ENCODE peak calls at places on chromosomes 13 and 19, in seven cellular contexts. G, P, E, K, L, V and F are unnamed samples.

GRCh38 chr13:46101488-46102289 is 3.1 kb downstream of the CPB2 start:
- DNase-seq in G (no peak), P (peak; percentile 69), E (no peak), K (no peak), L (no peak), V (no peak), F (no peak)

GRCh38 chr13:41580345-41580744 is 123.0 kb downstream of the RGCC start:
- DNase-seq in G (no peak), P (no peak), E (no peak), K (no peak), L (no peak), V (no peak), F (no peak)

GRCh38 chr19:16185925-16186234 is 670 bp downstream of the FAM32A start:
- DNase-seq in G (no peak), P (no peak), E (no peak), K (no peak), L (no peak), V (no peak), F (no peak)

GRCh38 chr13:36418022-36418805 is 14.1 kb upstream of the CCNA1 start:
- DNase-seq in G (peak; percentile 77), P (no peak), E (no peak), K (no peak), L (no peak), V (no peak), F (peak; percentile 22)

GRCh38 chr13:99086869-99087129 is 108.9 kb upstream of the DOCK9 start:
- DNase-seq in G (peak; percentile 15), P (no peak), E (no peak), K (no peak), L (no peak), V (peak; percentile 55), F (no peak)

GRCh38 chr19:33621811-33622504 is at the start of gene CHST8:
- DNase-seq in G (peak; percentile 6), P (peak; percentile 52), E (no peak), K (peak; percentile 41), L (peak; percentile 42), V (peak; percentile 67), F (no peak)

GRCh38 chr13:85910962-85911361 is 111.7 kb upstream of the SLITRK6 start:
- DNase-seq in G (no peak), P (no peak), E (no peak), K (no peak), L (no peak), V (no peak), F (no peak)

GRCh38 chr13:86918682-86919081 is 752.5 kb upstream of the SLITRK5 start:
- DNase-seq in G (no peak), P (no peak), E (no peak), K (no peak), L (no peak), V (no peak), F (no peak)

GRCh38 chr13:106354961-106355360 is 180.5 kb downstream of the EFNB2 start:
- DNase-seq in G (no peak), P (no peak), E (no peak), K (no peak), L (no peak), V (no peak), F (no peak)

GRCh38 chr13:39952244-39953233 is 297.1 kb downstream of the COG6 start:
- DNase-seq in G (peak; percentile 63), P (no peak), E (no peak), K (no peak), L (no peak), V (no peak), F (peak; percentile 77)

GRCh38 chr19:52451241-52451640 is 2.1 kb upstream of the ZNF578 start:
- DNase-seq in G (no peak), P (no peak), E (no peak), K (no peak), L (no peak), V (no peak), F (no peak)

GRCh38 chr19:42006569-42006968 is 12.5 kb upstream of the ATP1A3 start:
- DNase-seq in G (no peak), P (no peak), E (no peak), K (no peak), L (no peak), V (no peak), F (no peak)

GRCh38 chr13:66329988-66330429 is 900.1 kb downstream of the PCDH9 start:
- DNase-seq in G (peak; percentile 39), P (no peak), E (no peak), K (no peak), L (no peak), V (no peak), F (no peak)

GRCh38 chr13:74586839-74587238 is 452.6 kb upstream of the KLF12 start:
- DNase-seq in G (no peak), P (no peak), E (no peak), K (no peak), L (no peak), V (no peak), F (no peak)
- H3K4me3 ChIP-seq in G (no peak overlapping the region), P (no peak overlapping the region), E (no peak overlapping the region), K (no peak overlapping the region), L (no peak overlapping the region), V (no peak overlapping the region), F (no peak overlapping the region)

GRCh38 chr19:35000647-35001501 is 751 bp downstream of the GRAMD1A start:
- DNase-seq in G (peak; percentile 40), P (peak; percentile 12), E (no peak), K (peak; percentile 41), L (no peak), V (peak; percentile 69), F (no peak)

GRCh38 chr19:34998777-34999497 is 1.2 kb upstream of the GRAMD1A start:
- DNase-seq in G (no peak), P (no peak), E (no peak), K (no peak), L (no peak), V (peak; percentile 54), F (no peak)

GRCh38 chr19:35002037-35002535 is 2.0 kb downstream of the GRAMD1A start:
- DNase-seq in G (no peak), P (no peak), E (no peak), K (no peak), L (no peak), V (no peak), F (no peak)

GRCh38 chr19:34999498-35000337 is at the start of gene GRAMD1A:
- DNase-seq in G (peak; percentile 73), P (peak; percentile 83), E (peak; percentile 49), K (peak; percentile 89), L (peak; percentile 92), V (peak; percentile 92), F (no peak)

GRCh38 chr19:35000338-35000646 is 169 bp downstream of the GRAMD1A start:
- DNase-seq in G (no peak), P (no peak), E (no peak), K (no peak), L (no peak), V (no peak), F (no peak)
- H3K4me3 ChIP-seq in G (peak overlapping the region; percentile 68), P (peak overlapping the region; percentile 68), E (peak overlapping the region; percentile 66), K (peak overlapping the region; percentile 66), L (peak overlapping the region; percentile 83), V (peak overlapping the region; percentile 91), F (peak overlapping the region; percentile 86)

GRCh38 chr19:10289167-10289835 is 451 bp upstream of the ICAM5 start:
- DNase-seq in G (peak; percentile 32), P (peak; percentile 75), E (peak; percentile 77), K (no peak), L (peak; percentile 37), V (no peak), F (peak; percentile 44)

GRCh38 chr19:10290439-10290875 is 705 bp downstream of the ICAM5 start:
- DNase-seq in G (no peak), P (no peak), E (no peak), K (no peak), L (no peak), V (no peak), F (no peak)

GRCh38 chr19:10290876-10291553 is 1.3 kb downstream of the ICAM5 start:
- DNase-seq in G (no peak), P (peak; percentile 55), E (peak; percentile 50), K (no peak), L (peak; percentile 48), V (peak; percentile 42), F (no peak)

GRCh38 chr19:10288662-10289166 is 1.0 kb upstream of the ICAM5 start:
- DNase-seq in G (peak; percentile 45), P (peak; percentile 86), E (peak; percentile 74), K (no peak), L (peak; percentile 37), V (no peak), F (no peak)

DNA sequence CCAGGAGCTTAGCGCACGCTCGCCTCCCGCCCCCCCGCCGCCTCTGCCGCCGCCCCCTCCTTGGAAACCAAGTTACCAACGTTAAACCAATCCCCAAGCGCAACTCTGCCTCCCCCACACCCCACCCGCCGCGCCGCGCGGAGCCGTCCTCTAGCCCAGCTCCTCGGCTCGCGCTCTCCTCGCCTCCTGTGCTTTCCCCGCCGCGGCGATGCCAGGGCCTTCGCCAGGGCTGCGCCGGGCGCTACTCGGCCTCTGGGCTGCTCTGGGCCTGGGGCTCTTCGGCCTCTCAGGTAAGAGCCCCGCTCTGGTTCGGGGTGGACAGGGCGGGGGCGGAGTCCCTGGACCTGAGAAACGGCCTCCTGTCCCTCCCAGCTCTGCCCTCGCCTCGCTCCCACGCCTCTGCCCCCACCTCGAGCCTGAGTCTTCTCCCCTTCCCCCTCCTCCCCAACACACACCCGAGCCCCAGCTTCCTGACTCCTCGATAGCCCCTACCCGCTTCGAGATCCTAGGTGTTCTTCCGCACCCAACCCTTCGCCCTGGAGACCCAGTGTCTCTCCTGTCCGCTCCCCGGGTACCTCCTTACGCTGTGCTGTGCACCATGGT is at the start of gene ICAM5:
- DNase-seq in G (no peak), P (no peak), E (peak; percentile 57), K (no peak), L (no peak), V (no peak), F (no peak)
- H3K4me3 ChIP-seq in G (peak within 1 kb of the TSS; percentile 25), P (peak within 1 kb of the TSS; percentile 51), E (peak within 1 kb of the TSS; percentile 91), K (no peak within 1 kb of the TSS), L (peak within 1 kb of the TSS; percentile 33), V (peak within 1 kb of the TSS; percentile 1), F (peak within 1 kb of the TSS; percentile 49)

GRCh38 chr19:47881757-47882156 is 4.4 kb downstream of the SULT2A1 start:
- DNase-seq in G (no peak), P (no peak), E (no peak), K (no peak), L (no peak), V (no peak), F (no peak)

GRCh38 chr19:47882890-47883289 is 3.2 kb downstream of the SULT2A1 start:
- DNase-seq in G (no peak), P (no peak), E (no peak), K (no peak), L (no peak), V (no peak), F (no peak)

GRCh38 chr19:47885067-47885463 is 1.1 kb downstream of the SULT2A1 start:
- DNase-seq in G (no peak), P (no peak), E (no peak), K (no peak), L (no peak), V (no peak), F (no peak)

GRCh38 chr19:47890865-47891621 is 4.9 kb upstream of the SULT2A1 start:
- DNase-seq in G (no peak), P (no peak), E (no peak), K (no peak), L (no peak), V (no peak), F (no peak)

DNA sequence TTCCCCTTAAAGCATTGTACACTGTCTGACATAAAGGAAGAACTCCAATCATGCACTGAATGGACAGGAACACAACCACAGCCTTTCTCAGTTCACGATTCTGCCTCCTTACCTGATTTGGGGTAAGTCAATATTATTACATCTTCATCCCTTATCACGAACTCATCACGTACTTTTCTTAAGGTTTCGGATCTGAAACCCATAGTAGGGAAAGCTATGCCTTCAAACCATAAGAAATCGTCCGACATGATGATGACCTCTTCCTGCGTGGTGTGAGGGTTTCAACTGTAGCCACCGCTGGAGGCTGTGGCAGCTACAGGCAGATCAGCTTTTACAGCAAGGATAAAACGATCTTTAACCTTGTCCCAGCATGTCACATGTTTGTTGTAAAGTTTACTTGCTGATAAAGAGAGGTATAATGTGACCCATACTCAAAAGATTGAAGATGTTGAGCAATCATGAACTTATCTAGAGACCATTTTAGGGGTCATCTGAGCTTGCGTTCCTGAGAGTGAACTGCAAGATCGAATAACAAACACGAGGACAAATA is at the start of gene SULT2A1:
- DNase-seq in G (no peak), P (no peak), E (no peak), K (no peak), L (no peak), V (no peak), F (no peak)
- H3K4me3 ChIP-seq in G (no peak within 1 kb of the TSS), P (no peak within 1 kb of the TSS), E (no peak within 1 kb of the TSS), K (no peak within 1 kb of the TSS), L (no peak within 1 kb of the TSS), V (no peak within 1 kb of the TSS), F (no peak within 1 kb of the TSS)